ENCODE peak calls at places on chromosomes 4 and X, in four cellular contexts. C is CD14-positive monocyte, E is heart right ventricle, T is cardiac fibroblast. I is an unnamed sample.

GRCh38 chrX:9122504-9123245 is 88.7 kb upstream of the FAM9B start:
- DNase-seq in C (peak; percentile 45), E (no peak), T (peak; percentile 31), I (no peak)

GRCh38 chr4:2802618-2803531 is 10.0 kb downstream of the SH3BP2 start:
- DNase-seq in C (peak; percentile 45), E (peak; percentile 11), T (no peak), I (no peak)

GRCh38 chr4:158540125-158540907 is 18.6 kb downstream of the RXFP1 start:
- DNase-seq in C (no peak), E (no peak), T (peak; percentile 40), I (peak; percentile 20)

GRCh38 chr4:109040441-109040840 is 262.0 kb downstream of the COL25A1 start:
- DNase-seq in C (no peak), E (no peak), T (peak; percentile 38), I (peak; percentile 1)

GRCh38 chr4:52290468-52290867 is 239.4 kb downstream of the SPATA18 start:
- DNase-seq in C (no peak), E (peak; percentile 19), T (no peak), I (no peak)

GRCh38 chr4:128583753-128584712 is 225.5 kb upstream of the JADE1 start:
- DNase-seq in C (no peak), E (peak; percentile 56), T (peak; percentile 36), I (no peak)

GRCh38 chrX:10039821-10040793 is 72.9 kb downstream of the CLDN34 start:
- DNase-seq in C (no peak), E (no peak), T (peak; percentile 52), I (peak; percentile 61)

GRCh38 chr4:182862166-182862875 is 54.9 kb downstream of the DCTD start:
- DNase-seq in C (peak; percentile 10), E (no peak), T (no peak), I (no peak)

GRCh38 chr4:154618708-154619315 is 6.4 kb upstream of the FGG start:
- DNase-seq in C (no peak), E (no peak), T (peak; percentile 75), I (peak; percentile 77)

GRCh38 chr4:14783011-14783877 is 219.0 kb upstream of the CPEB2 start:
- DNase-seq in C (no peak), E (no peak), T (peak; percentile 90), I (peak; percentile 87)

GRCh38 chr4:65302145-65302544 is 368.1 kb downstream of the EPHA5 start:
- DNase-seq in C (no peak), E (no peak), T (no peak), I (no peak)

GRCh38 chr4:26701786-26702227 is 117.9 kb downstream of the TBC1D19 start:
- DNase-seq in C (no peak), E (no peak), T (peak; percentile 29), I (no peak)

DNA sequence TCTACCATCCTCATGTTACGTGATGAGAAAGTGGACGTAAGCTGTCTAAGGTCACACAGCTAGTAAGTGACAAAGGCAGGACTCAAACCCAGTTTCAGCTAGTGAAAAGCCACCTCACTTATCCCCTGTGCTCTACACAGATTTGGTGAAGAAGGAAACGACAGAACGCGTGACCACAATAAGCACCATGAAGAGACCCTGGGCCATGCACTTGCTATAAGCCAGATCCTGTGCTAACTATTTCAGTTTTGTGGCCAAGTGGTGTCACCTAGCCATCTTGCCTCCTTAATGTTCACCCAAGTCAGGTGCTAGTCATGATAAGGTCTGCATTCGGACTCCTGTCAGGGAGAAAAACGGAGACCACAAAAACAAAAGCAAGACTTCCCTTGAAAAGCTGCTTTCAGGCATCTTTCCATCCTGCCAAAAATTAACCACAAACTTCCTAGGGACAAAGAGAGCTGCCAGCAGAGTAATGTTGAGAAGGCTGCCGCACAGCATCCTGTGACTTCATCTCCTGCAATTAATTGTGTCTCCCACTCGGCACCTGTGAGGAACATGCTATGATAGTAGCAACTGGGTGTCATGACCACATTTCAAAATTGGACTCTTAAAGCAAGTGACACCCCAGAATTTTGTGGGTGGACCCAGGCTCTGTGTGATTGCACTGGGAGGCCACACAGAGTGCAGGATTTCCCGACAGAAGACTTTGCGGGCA is 8.8 kb upstream of the IDS start:
- DNase-seq in C (no peak), E (no peak), T (peak; percentile 44), I (no peak)
- TF ChIP-seq CTCF in C (no peak), E (no peak), T (no peak), I (no peak)

DNA sequence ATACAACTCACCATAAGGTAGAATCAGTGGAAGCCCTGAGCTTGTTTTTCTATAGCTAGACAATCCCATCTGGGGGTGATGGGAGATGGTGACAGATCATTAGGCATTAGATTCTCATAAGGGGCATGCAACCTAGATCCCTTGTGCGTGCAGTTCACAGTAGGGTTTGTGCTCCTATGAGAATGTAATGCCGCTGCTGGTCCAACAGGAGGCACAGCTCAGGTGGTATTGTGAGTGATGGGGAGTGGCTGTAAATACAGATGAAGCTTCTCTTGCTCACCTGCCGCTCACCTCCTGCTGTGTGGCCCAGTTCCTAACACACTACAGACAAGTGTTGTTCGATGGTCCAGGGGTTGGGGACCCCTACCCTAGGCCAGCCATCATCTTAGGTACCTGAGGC is 5.9 kb upstream of the GATB start:
- DNase-seq in C (no peak), E (no peak), T (no peak), I (peak; percentile 18)
- TF ChIP-seq CTCF in C (no peak), E (no peak), T (no peak), I (peak; percentile 8)

DNA sequence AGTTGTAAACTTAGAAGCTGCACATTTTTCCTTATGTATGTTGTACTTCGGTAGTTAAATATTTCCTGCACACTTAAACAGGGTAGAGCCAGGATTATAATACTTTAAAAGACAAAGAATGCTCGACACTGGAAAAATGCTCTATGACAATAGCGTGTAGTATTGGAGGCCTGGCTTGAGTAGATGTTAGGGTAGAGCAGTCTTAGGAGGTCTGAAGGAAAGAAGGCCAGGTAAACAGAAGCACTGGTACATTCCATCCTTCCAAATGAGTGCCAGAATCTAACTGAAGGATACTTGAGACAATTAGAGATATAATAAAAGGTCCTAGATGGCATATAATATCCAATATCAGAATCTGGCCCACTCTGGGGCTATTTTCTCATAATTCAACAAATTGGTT is 42.3 kb downstream of the ATXN3L start:
- DNase-seq in C (no peak), E (no peak), T (no peak), I (no peak)
- TF ChIP-seq CTCF in C (no peak), E (no peak), T (no peak), I (no peak)

GRCh38 chr4:185304944-185305690 is 90.6 kb downstream of the LRP2BP start:
- DNase-seq in C (no peak), E (no peak), T (peak; percentile 42), I (peak; percentile 13)
- TF ChIP-seq CTCF in C (no peak), E (peak; percentile 28), T (peak; percentile 61), I (peak; percentile 34)

GRCh38 chrX:131881194-131881593 is 141.9 kb upstream of the STK26 start:
- DNase-seq in C (no peak), E (no peak), T (no peak), I (no peak)
- TF ChIP-seq CTCF in C (no peak), E (no peak), T (no peak), I (no peak)

DNA sequence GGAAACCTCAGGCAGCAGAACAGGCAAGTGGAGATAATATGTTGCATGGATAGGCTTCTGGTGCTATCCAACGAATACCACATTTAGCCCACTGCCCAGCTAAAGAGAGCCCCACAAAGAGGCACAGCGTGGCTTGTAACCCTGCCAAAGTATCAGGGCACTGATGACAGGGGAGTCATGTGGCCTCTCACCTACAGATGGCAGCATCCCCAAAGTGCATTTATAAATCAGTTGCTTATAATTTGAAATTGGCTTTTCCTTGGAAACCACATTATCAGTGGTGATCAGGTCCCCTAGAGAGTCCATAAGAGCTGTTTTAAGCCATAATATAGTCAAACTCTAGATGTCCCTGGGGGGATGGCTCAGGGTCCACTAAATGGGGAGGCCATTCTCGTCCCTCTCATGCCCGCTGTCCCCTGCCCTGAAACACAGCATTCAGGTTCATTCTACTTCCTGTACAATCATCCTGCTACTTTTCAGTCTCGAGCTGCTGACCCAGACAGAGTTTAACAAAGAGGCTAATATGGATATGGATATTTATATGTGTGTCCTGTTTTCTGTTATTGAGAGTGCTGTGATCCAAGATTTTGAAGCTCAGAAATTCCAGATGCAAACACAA is 28.6 kb downstream of the SRPX start:
- DNase-seq in C (no peak), E (no peak), T (peak; percentile 42), I (peak; percentile 46)
- TF ChIP-seq CTCF in C (peak; percentile 27), E (peak; percentile 35), T (peak; percentile 41), I (peak; percentile 63)

DNA sequence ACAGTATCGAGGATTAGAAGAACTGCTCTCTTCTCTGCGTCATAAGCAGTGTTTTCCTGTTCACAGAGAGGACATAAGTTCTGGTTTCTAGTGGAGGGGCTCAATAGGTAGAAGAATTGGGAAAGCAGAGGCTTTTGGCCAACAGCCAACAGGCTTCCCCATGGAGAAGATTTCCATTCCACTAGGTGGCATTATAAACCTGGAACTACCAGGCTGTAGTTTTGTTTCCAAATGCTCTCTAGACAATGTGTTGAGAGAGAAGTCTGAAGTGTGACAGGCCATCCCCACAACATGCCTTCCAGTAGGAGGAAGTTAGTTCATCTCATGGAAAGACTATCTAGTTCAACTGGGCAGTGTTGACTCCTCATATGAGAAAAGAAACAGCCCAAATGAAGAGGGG is 63.8 kb upstream of the ANXA10 start:
- DNase-seq in C (no peak), E (no peak), T (peak; percentile 45), I (peak; percentile 71)
- TF ChIP-seq CTCF in C (no peak), E (no peak), T (peak; percentile 15), I (peak; percentile 16)